ENCODE peak calls at places on chromosome 17, in five cellular contexts. Q, G, S, N and E are unnamed samples. For H3K4me1, the result is how much of the 10 kb centered on the place peaks cover.

GRCh38 chr17:29616300-29617048 is 6.2 kb downstream of the CORO6 start:
- DNase-seq in Q (no peak), S (no peak), G (no peak), N (no peak), E (no peak)

GRCh38 chr17:78374631-78375274 is 3.7 kb upstream of the PGS1 start:
- DNase-seq in S (no peak), G (peak), N (no peak), Q (no peak), E (no peak)

GRCh38 chr17:5789443-5789842 is 205.1 kb upstream of the NLRP1 start:
- DNase-seq in N (no peak), G (no peak), Q (no peak), S (no peak), E (no peak)

GRCh38 chr17:16442141-16442540 is 26.8 kb downstream of the TRPV2 start:
- DNase-seq in G (no peak), S (no peak), Q (no peak), N (no peak), E (no peak)

GRCh38 chr17:51059781-51060180 is 60.9 kb downstream of the SPAG9 start:
- DNase-seq in Q (no peak), S (no peak), N (no peak), G (peak), E (no peak)

GRCh38 chr17:49994085-49995054 is 654 bp downstream of the DLX3 start:
- DNase-seq in Q (no peak), G (peak), N (no peak), S (no peak), E (no peak)

GRCh38 chr17:72840019-72840418 is 252.5 kb downstream of the SLC39A11 start:
- DNase-seq in Q (no peak), N (no peak), G (no peak), S (no peak), E (no peak)

GRCh38 chr17:72150632-72151460 is 30.0 kb downstream of the SOX9 start:
- DNase-seq in S (no peak), N (no peak), Q (no peak), G (no peak), E (no peak)

GRCh38 chr17:79517812-79518211 is 93.0 kb downstream of the RBFOX3 start:
- DNase-seq in Q (no peak), N (no peak), S (no peak), G (no peak), E (no peak)

GRCh38 chr17:50206604-50207293 is 5.3 kb upstream of the COL1A1 start:
- DNase-seq in G (no peak), S (peak), N (no peak), Q (peak), E (no peak)

GRCh38 chr17:66507103-66507923 is 204.9 kb downstream of the PRKCA start:
- DNase-seq in Q (peak), N (no peak), S (no peak), G (peak), E (no peak)

GRCh38 chr17:78057113-78057740 is 71.3 kb downstream of the TMC6 start:
- DNase-seq in N (no peak), G (no peak), S (no peak), Q (no peak), E (peak)

GRCh38 chr17:1197781-1198490 is 18.2 kb upstream of the ABR start:
- DNase-seq in S (no peak), N (peak), Q (no peak), G (no peak), E (peak)

GRCh38 chr17:4968916-4969550 is 1.4 kb upstream of the SPAG7 start:
- DNase-seq in Q (peak), S (no peak), N (no peak), G (peak), E (no peak)

GRCh38 chr17:17413821-17414220 is 63.0 kb upstream of the MED9 start:
- DNase-seq in N (no peak), S (no peak), G (peak), Q (no peak), E (no peak)

GRCh38 chr17:82582709-82583108 is 63.2 kb downstream of the FOXK2 start:
- DNase-seq in N (no peak), S (no peak), G (no peak), Q (no peak), E (no peak)

GRCh38 chr17:78781339-78782304 is at the start of gene CYTH1:
- DNase-seq in N (no peak), G (no peak), Q (peak), S (peak), E (peak)

GRCh38 chr17:72432143-72432604 is 311.4 kb downstream of the SOX9 start:
- DNase-seq in N (no peak), G (no peak), S (no peak), Q (no peak), E (peak)

GRCh38 chr17:64741924-64742670 is 80.0 kb upstream of the SMURF2 start:
- DNase-seq in N (no peak), G (no peak), S (no peak), Q (no peak), E (no peak)

GRCh38 chr17:35022536-35023063 is 40.9 kb downstream of the RFFL start:
- DNase-seq in G (peak), N (peak), Q (no peak), S (peak), E (peak)

GRCh38 chr17:81570896-81571453 is 18.8 kb upstream of the FAAP100 start:
- DNase-seq in S (no peak), N (no peak), G (no peak), Q (no peak), E (no peak)

GRCh38 chr17:2591040-2591640 is 2.3 kb upstream of the PAFAH1B1 start:
- DNase-seq in Q (no peak), S (no peak), G (no peak), N (no peak), E (no peak)

GRCh38 chr17:3796110-3796821 is 4.7 kb downstream of the ITGAE start:
- DNase-seq in S (no peak), G (no peak), Q (no peak), N (peak), E (peak)

GRCh38 chr17:72349508-72350472 is 229.0 kb downstream of the SOX9 start:
- DNase-seq in Q (no peak), G (peak), N (no peak), S (no peak), E (no peak)

GRCh38 chr17:17361543-17362511 is 58.7 kb downstream of the NT5M start:
- DNase-seq in S (no peak), G (no peak), N (no peak), Q (no peak), E (no peak)

GRCh38 chr17:9175700-9176467 is 154.6 kb downstream of the NTN1 start:
- DNase-seq in N (no peak), Q (peak), G (no peak), S (no peak), E (no peak)

GRCh38 chr17:77036841-77037381 is 103.9 kb upstream of the SEC14L1 start:
- DNase-seq in Q (peak), G (peak), S (no peak), N (no peak), E (no peak)

GRCh38 chr17:45146616-45147101 is 1.6 kb upstream of the HEXIM1 start:
- DNase-seq in S (no peak), N (no peak), G (peak), Q (peak), E (peak)

GRCh38 chr17:6627019-6627418 is 13.5 kb downstream of the KIAA0753 start:
- DNase-seq in N (no peak), Q (no peak), S (no peak), G (peak), E (no peak)

GRCh38 chr17:45430738-45431530 is 1.7 kb downstream of the ARHGAP27 start:
- DNase-seq in G (peak), S (no peak), Q (peak), N (no peak), E (peak)

GRCh38 chr17:1460233-1460632 is 4.2 kb upstream of the CRK start:
- DNase-seq in N (peak), S (no peak), Q (no peak), G (no peak), E (peak)

GRCh38 chr17:77190561-77190960 is 49.8 kb downstream of the SEC14L1 start:
- DNase-seq in Q (no peak), N (no peak), G (no peak), S (no peak), E (no peak)

GRCh38 chr17:74451557-74451956 is 14.9 kb upstream of the CD300A start:
- DNase-seq in S (no peak), N (no peak), G (no peak), Q (no peak), E (no peak)

GRCh38 chr17:74452027-74452840 is 14.2 kb upstream of the CD300A start:
- DNase-seq in G (no peak), Q (no peak), S (no peak), N (no peak), E (peak)

GRCh38 chr17:74449773-74450172 is 16.7 kb upstream of the CD300A start:
- DNase-seq in N (no peak), S (no peak), Q (no peak), G (no peak), E (no peak)

GRCh38 chr17:74450231-74450630 is 16.2 kb upstream of the CD300A start:
- DNase-seq in N (no peak), Q (no peak), S (no peak), G (no peak), E (no peak)

GRCh38 chr17:74450925-74451403 is 15.5 kb upstream of the CD300A start:
- DNase-seq in G (no peak), S (no peak), N (no peak), Q (no peak), E (no peak)
- H3K4me1 ChIP-seq in G (under half), S (under half), N (half or more), Q (under half), E (under half)

GRCh38 chr17:74448774-74449173 is 16.9 kb downstream of the GPRC5C start:
- DNase-seq in Q (no peak), S (no peak), N (no peak), G (no peak), E (no peak)

GRCh38 chr17:74446551-74447500 is 14.9 kb downstream of the GPRC5C start:
- DNase-seq in G (no peak), Q (no peak), N (peak), S (no peak), E (no peak)

GRCh38 chr17:74449306-74449705 is 17.1 kb upstream of the CD300A start:
- DNase-seq in N (no peak), G (no peak), S (no peak), Q (no peak), E (no peak)

GRCh38 chr17:74445156-74445555 is 13.3 kb downstream of the GPRC5C start:
- DNase-seq in G (no peak), Q (no peak), N (no peak), S (no peak), E (no peak)

GRCh38 chr17:74447628-74448159 is 15.8 kb downstream of the GPRC5C start:
- DNase-seq in G (no peak), N (no peak), S (no peak), Q (no peak), E (no peak)
- H3K27ac ChIP-seq in G (no peak), N (peak), S (no peak), Q (no peak), E (no peak)

DNA sequence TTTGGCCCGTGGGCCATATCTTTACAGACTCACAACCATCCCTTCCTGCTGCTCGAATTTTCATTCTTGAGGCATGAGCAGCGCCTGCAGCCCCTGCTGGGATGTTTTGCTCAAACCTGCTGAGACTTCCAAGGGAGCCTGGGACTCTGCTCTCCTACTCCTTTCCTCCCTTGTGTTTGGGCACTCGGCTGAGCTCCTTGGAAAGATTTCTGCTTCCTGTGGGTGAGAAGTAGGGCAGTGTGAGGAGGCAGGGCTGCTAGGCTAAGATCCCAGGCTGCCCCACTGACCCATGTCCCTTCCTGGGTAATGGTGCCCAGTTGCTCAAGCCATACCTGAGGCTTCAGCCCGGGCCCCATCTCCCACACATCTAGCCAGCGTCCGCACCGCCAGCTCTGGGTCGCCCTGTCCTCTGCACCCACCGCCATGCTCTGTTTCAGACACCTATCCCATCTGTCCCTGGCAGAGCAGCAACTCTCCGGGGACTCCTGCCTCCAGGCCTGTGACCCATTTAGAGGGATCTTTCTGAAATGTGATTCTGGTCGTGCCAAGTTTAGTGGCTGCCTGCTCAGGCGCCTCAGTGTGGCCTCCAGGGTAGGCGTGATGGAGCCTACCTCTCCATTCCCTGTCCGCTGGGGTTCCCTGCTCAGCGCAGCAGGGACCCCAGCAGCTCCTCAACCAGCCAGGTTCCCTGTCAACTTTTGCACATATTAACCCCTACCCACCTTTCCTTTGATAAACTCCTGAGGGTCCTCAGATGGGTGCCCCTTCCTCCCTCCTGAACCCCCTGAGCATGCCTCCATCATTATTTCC is 190.1 kb downstream of the CCDC182 start:
- DNase-seq in G (no peak), N (no peak), S (no peak), Q (no peak), E (no peak)
- H3K4me1 ChIP-seq in G (under half), N (under half), S (under half), Q (under half), E (under half)

DNA sequence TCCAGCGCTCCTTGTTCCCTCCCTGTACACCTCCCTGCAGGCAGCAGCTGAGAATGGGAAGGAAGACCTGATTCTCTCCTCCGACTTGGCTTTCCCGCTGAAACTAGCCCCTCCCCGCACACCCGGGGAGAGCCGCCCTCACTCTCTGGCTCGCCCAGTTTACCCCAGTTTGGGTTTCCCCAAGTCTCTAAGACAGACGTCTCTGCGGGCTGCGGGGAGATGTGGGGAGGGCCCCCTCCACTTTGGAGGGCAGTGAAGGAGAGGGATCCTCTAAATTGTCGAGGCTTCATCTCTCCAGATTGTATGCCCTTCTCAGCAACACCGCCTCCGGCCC is 797 bp downstream of the GRB7 start:
- DNase-seq in S (no peak), Q (peak), G (peak), N (no peak), E (peak)
- H3K27ac ChIP-seq in S (no peak), Q (no peak), G (peak), N (no peak), E (peak)

DNA sequence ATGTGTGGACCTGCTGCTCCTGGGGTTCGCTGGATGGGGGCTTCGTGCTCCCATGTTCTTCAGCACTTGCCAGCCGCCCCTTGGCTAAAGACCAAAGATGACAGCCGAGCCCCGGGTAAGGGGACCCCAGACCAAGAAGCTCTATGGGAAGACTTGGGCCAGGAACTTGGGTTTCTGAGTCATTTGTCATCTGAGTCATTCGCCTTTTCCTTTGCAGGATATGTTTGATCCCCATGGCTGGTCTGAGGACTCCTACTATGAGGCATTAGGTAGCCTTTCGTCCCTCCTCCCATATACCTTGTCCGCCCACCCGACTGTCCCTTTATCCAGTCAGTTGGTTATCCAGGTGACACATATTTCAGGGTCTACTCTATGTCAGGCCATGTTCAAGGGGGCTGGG is 17.7 kb upstream of the ITGB4 start:
- DNase-seq in N (no peak), S (no peak), Q (no peak), G (no peak), E (no peak)
- H3K4me1 ChIP-seq in N (under half), S (under half), Q (under half), G (under half), E (under half)

DNA sequence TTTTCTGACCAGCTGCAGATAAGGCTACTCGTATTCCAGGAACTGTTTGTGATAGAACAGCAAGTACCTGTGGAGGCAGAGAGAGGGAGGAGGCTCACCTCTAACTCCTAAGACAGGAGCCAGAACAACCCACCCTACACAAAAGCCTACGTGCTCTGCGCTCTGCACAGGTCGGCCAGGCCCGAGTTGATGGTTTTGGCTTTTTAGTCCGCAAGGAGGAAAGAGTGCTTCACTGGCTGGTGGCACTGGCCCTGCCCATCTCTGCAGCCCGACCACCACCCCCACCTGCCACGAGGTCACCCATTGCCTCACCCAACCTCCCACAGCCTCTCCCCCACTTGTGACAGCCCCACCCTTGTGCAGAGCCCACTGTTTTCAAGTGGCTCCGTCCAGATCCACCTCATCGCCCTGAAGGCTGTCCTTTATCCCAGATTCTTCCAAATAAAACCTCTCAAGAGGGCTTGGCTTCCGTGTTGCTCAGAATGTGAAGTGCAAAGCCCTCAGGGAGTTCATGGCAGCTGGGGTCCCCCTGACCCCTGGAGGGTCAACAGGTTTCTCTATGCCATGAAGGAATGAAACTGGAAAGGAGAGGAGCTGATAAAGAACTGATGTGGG is 39.7 kb downstream of the USP22 start:
- DNase-seq in S (no peak), G (no peak), N (no peak), Q (no peak), E (no peak)
- H3K27ac ChIP-seq in S (peak), G (no peak), N (no peak), Q (no peak), E (no peak)

DNA sequence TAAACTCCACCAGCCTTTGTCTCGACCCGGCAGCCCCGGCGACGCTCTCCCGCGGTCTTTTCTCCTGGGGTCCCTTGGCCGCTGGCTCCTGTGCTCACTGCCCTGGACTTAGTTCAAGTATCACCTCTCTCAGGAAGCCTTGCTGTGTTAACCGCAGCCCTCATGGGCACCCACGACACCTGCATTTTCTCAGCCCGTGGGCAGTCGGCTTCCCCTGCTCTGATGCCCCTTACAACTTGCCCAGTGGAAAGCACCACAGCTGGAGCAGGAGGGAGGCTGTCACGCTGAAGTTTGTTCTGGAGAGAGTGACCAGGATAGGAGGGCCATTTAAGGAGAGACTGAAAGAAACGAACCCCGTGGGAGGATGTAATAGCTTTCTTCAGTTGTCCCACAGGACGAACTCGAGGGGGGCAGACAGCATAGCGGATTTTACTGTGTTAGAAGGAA is 412 bp downstream of the STXBP4 start:
- DNase-seq in G (no peak), N (no peak), Q (peak), S (peak), E (no peak)
- H3K4me1 ChIP-seq in G (under half), N (under half), Q (under half), S (under half), E (under half)

GRCh38 chr17:40000161-40000560 is 15.1 kb upstream of the CSF3 start:
- DNase-seq in Q (no peak), S (no peak), G (no peak), N (no peak), E (no peak)
- H3K27ac ChIP-seq in Q (no peak), S (no peak), G (no peak), N (no peak), E (no peak)